ENCODE peak calls at places on chromosomes 11 and 22, in nine cellular contexts. X, D, O, R, L, U, V, Q and M are unnamed samples.
A peak's percentile ranks its signal among the peaks of the same experiment; 100 is the strongest.

GRCh38 chr22:25880524-25880923 is 138.5 kb downstream of the MYO18B start:
- DNase-seq in X (no peak), Q (no peak), U (no peak), V (no peak), L (no peak), O (no peak), D (no peak), R (no peak), M (no peak)

GRCh38 chr11:110856993-110857812 is 145.0 kb upstream of the ARHGAP20 start:
- DNase-seq in Q (no peak), D (no peak), R (peak; percentile 24), U (no peak), V (no peak), O (no peak), X (no peak), L (no peak), M (peak; percentile 21)

GRCh38 chr22:29737251-29738117 is 17.7 kb downstream of the CABP7 start:
- DNase-seq in U (no peak), R (no peak), Q (no peak), L (no peak), V (no peak), X (no peak), O (no peak), D (no peak), M (no peak)

GRCh38 chr11:28793282-28793738 is 685.1 kb downstream of the METTL15 start:
- DNase-seq in R (no peak), O (no peak), Q (no peak), D (no peak), L (no peak), U (no peak), V (no peak), X (no peak), M (no peak)

GRCh38 chr11:65906602-65907001 is 6.4 kb upstream of the FOSL1 start:
- DNase-seq in X (no peak), R (no peak), L (no peak), V (no peak), U (no peak), D (no peak), Q (no peak), O (peak; percentile 66), M (no peak)

GRCh38 chr22:24498826-24499225 is 3.7 kb downstream of the UPB1 start:
- DNase-seq in R (no peak), X (no peak), Q (no peak), D (no peak), O (no peak), V (no peak), U (no peak), L (no peak), M (no peak)

GRCh38 chr11:73152861-73153483 is 10.9 kb upstream of the FCHSD2 start:
- DNase-seq in Q (peak; percentile 48), L (peak; percentile 35), R (no peak), U (peak; percentile 33), V (no peak), D (no peak), X (no peak), O (no peak), M (no peak)

GRCh38 chr11:33712436-33712835 is 11.8 kb upstream of the C11orf91 start:
- DNase-seq in U (no peak), R (no peak), Q (no peak), X (no peak), O (no peak), L (no peak), D (no peak), V (no peak), M (no peak)

GRCh38 chr22:36153756-36154155 is 6.8 kb downstream of the APOL3 start:
- DNase-seq in L (no peak), V (no peak), Q (no peak), X (no peak), R (no peak), O (no peak), U (no peak), D (no peak), M (no peak)

GRCh38 chr22:42794551-42795510 is 62.2 kb downstream of the ARFGAP3 start:
- DNase-seq in X (no peak), U (peak; percentile 69), R (no peak), D (no peak), L (peak; percentile 20), V (no peak), Q (no peak), O (no peak), M (peak; percentile 19)

GRCh38 chr11:21866781-21867180 is 326.1 kb upstream of the ANO5 start:
- DNase-seq in L (no peak), R (peak; percentile 52), D (no peak), U (no peak), O (no peak), X (no peak), Q (no peak), V (no peak), M (no peak)

GRCh38 chr22:44068422-44069191 is 44.5 kb downstream of the PARVB start:
- DNase-seq in U (no peak), D (no peak), R (no peak), O (no peak), V (no peak), Q (no peak), L (no peak), X (no peak), M (no peak)

GRCh38 chr22:28894320-28894719 is 10.9 kb downstream of the ZNRF3 start:
- DNase-seq in U (peak; percentile 49), D (no peak), R (no peak), Q (no peak), O (peak; percentile 89), V (no peak), L (no peak), X (no peak), M (no peak)

GRCh38 chr11:33543823-33544222 is 156.8 kb downstream of the C11orf91 start:
- DNase-seq in O (peak; percentile 47), R (no peak), U (no peak), X (no peak), L (no peak), Q (no peak), D (no peak), V (peak; percentile 47), M (peak; percentile 22)

GRCh38 chr11:129719037-129719436 is 96.6 kb upstream of the TMEM45B start:
- DNase-seq in U (no peak), D (no peak), R (no peak), X (no peak), Q (no peak), V (no peak), O (no peak), L (no peak), M (no peak)

GRCh38 chr11:72627594-72628281 is 46.5 kb downstream of the PDE2A start:
- DNase-seq in X (no peak), R (no peak), D (no peak), L (no peak), O (no peak), V (no peak), Q (peak; percentile 93), U (no peak), M (no peak)

GRCh38 chr11:125401235-125401634 is 94.8 kb downstream of the FEZ1 start:
- DNase-seq in X (no peak), V (no peak), Q (no peak), D (no peak), R (no peak), U (no peak), O (no peak), L (no peak), M (no peak)

GRCh38 chr11:128488471-128488870 is 98.9 kb downstream of the ETS1 start:
- DNase-seq in L (no peak), X (peak; percentile 76), O (peak; percentile 89), R (no peak), V (peak; percentile 94), Q (no peak), U (no peak), D (no peak), M (peak; percentile 92)

DNA sequence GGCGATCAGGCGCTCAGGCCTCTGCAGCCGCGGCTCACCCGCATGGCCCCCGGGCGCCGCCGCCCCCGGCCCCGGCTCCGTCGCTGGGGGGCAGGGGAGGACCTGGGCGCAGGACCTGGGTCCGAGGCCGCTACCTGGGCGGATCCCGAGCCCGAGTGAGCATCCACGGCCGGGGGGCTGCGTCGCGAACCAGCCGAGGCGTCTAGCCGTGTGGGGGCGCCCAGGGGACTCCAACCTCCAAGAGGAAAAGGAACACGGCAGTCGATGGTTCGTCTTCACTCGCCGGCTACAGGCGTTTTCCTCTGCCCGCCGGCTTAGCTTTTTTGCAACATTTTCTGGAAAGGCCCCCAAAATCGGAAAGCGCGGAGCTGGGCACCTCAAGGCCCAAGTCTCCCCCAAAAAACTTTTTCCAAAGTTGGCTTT is 698 bp downstream of the PDGFB start:
- DNase-seq in O (no peak), Q (no peak), R (peak; percentile 39), D (no peak), V (no peak), U (no peak), L (no peak), X (no peak), M (no peak)
- H3K4me3 ChIP-seq in O (peak overlapping the region; percentile 24), Q (peak overlapping the region; percentile 42), R (peak overlapping the region; percentile 41), D (peak overlapping the region; percentile 89), V (no peak overlapping the region), U (peak overlapping the region; percentile 44), L (peak overlapping the region; percentile 65), X (no peak overlapping the region), M (peak overlapping the region; percentile 24)

GRCh38 chr22:21713428-21714058 is 22.1 kb downstream of the YPEL1 start:
- DNase-seq in O (peak; percentile 27), L (no peak), Q (no peak), X (no peak), R (no peak), V (no peak), U (no peak), D (no peak), M (no peak)
- TF ChIP-seq CTCF in O (no peak), L (no peak), Q (peak; percentile 17), X (no peak), R (no peak), V (no peak), U (no peak), D (no peak), M (no peak)

DNA sequence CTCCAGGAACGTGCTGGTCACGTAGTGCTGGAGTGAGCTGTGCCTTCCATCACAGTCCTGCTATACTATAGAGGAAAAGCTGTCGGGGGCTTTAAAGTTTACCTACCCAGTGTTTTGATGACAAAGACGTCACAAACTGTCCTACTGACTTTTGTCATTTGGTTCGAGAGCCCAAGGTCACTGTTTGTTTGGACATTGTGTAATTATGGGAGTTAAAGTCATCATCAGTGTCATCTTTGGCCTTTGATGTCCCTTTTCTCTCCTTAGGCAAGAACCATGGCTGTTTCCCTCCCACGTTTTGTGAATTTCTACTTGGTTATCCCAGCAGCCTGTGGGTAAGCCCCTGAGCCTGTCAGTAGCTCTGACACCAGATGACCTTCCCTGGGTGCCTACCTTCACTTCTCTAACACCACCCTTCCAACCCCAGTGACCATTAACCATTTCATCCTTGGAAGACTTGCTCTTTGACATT is 59.3 kb downstream of the SLC1A2 start:
- DNase-seq in Q (no peak), X (no peak), U (no peak), R (no peak), V (no peak), L (no peak), D (no peak), O (no peak), M (no peak)
- H3K4me3 ChIP-seq in Q (no peak overlapping the region), X (no peak overlapping the region), U (no peak overlapping the region), R (no peak overlapping the region), V (no peak overlapping the region), L (no peak overlapping the region), D (no peak overlapping the region), O (no peak overlapping the region), M (no peak overlapping the region)

DNA sequence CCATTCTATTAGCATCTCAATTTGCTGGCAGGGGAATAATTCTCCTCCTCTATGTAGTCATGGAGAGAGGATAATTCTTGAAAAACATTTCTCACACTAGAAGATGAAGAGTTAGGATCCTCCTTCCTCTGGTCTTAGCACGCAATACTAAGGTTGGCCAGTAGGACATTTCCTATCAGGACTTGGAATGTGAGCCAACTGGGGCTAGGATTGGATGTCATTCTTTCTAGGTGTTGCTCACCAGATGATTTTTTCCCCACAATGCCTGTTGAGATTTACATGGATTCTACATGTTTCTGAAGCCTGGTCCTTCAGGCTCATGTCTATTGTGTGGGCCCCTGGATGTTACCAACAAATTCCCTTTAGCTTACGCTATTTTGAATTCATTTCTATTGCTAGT is 28.0 kb downstream of the SLN start:
- DNase-seq in Q (no peak), O (peak; percentile 16), R (peak; percentile 52), V (no peak), X (no peak), L (no peak), D (no peak), U (no peak), M (no peak)
- TF ChIP-seq CTCF in Q (no peak), O (peak; percentile 33), R (peak; percentile 53), V (peak; percentile 29), X (peak; percentile 67), L (no peak), D (peak; percentile 34), U (no peak), M (peak; percentile 58)